ENCODE peak calls at places on chromosomes 2 and 18, in nine cellular contexts. One of them, this sample, is unnamed.

GRCh38 chr2:231058761-231059550 is 2.3 kb downstream of the PSMD1 start:
- DNase-seq in endothelial cell: no peak
- DNase-seq in DMS53: peak; percentile 35
- DNase-seq in choroid plexus epithelial cell: peak; percentile 53
- DNase-seq in BE2C: no peak
- DNase-seq in naive thymus-derived CD8-positive, alpha-beta T cell: no peak
- DNase-seq in kidney epithelial cell: no peak
- DNase-seq in iPS-NIHi11: no peak
- DNase-seq in activated T-helper 1 cell treated with anti-CD3 and anti-CD28 coated beads, Interleukin-2, amount 50 U/mL, for 16 hours: no peak
- DNase-seq in this sample: no peak

GRCh38 chr18:48541026-48541746 is 2.4 kb downstream of the CTIF start:
- DNase-seq in endothelial cell: peak; percentile 75
- DNase-seq in DMS53: peak; percentile 94
- DNase-seq in choroid plexus epithelial cell: peak; percentile 80
- DNase-seq in BE2C: peak; percentile 70
- DNase-seq in naive thymus-derived CD8-positive, alpha-beta T cell: peak; percentile 3
- DNase-seq in kidney epithelial cell: no peak
- DNase-seq in iPS-NIHi11: peak; percentile 64
- DNase-seq in activated T-helper 1 cell treated with anti-CD3 and anti-CD28 coated beads, Interleukin-2, amount 50 U/mL, for 16 hours: no peak
- DNase-seq in this sample: no peak

GRCh38 chr18:48851563-48851962 is 99.2 kb downstream of the SMAD7 start:
- DNase-seq in endothelial cell: no peak
- DNase-seq in DMS53: no peak
- DNase-seq in choroid plexus epithelial cell: no peak
- DNase-seq in BE2C: peak; percentile 41
- DNase-seq in naive thymus-derived CD8-positive, alpha-beta T cell: no peak
- DNase-seq in kidney epithelial cell: no peak
- DNase-seq in iPS-NIHi11: no peak
- DNase-seq in activated T-helper 1 cell treated with anti-CD3 and anti-CD28 coated beads, Interleukin-2, amount 50 U/mL, for 16 hours: no peak
- DNase-seq in this sample: no peak

GRCh38 chr2:137693521-137693920 is 270.8 kb upstream of the HNMT start:
- DNase-seq in endothelial cell: no peak
- DNase-seq in DMS53: no peak
- DNase-seq in choroid plexus epithelial cell: no peak
- DNase-seq in BE2C: no peak
- DNase-seq in naive thymus-derived CD8-positive, alpha-beta T cell: no peak
- DNase-seq in kidney epithelial cell: no peak
- DNase-seq in iPS-NIHi11: no peak
- DNase-seq in activated T-helper 1 cell treated with anti-CD3 and anti-CD28 coated beads, Interleukin-2, amount 50 U/mL, for 16 hours: no peak
- DNase-seq in this sample: no peak

GRCh38 chr2:27738349-27739057 is 33.0 kb upstream of the MRPL33 start:
- DNase-seq in endothelial cell: no peak
- DNase-seq in DMS53: no peak
- DNase-seq in choroid plexus epithelial cell: no peak
- DNase-seq in BE2C: peak; percentile 61
- DNase-seq in naive thymus-derived CD8-positive, alpha-beta T cell: no peak
- DNase-seq in kidney epithelial cell: no peak
- DNase-seq in iPS-NIHi11: no peak
- DNase-seq in activated T-helper 1 cell treated with anti-CD3 and anti-CD28 coated beads, Interleukin-2, amount 50 U/mL, for 16 hours: no peak
- DNase-seq in this sample: no peak

GRCh38 chr2:119475225-119475856 is 43.7 kb downstream of the TMEM37 start:
- DNase-seq in endothelial cell: no peak
- DNase-seq in DMS53: peak; percentile 25
- DNase-seq in choroid plexus epithelial cell: peak; percentile 37
- DNase-seq in BE2C: no peak
- DNase-seq in naive thymus-derived CD8-positive, alpha-beta T cell: no peak
- DNase-seq in kidney epithelial cell: no peak
- DNase-seq in iPS-NIHi11: peak; percentile 55
- DNase-seq in activated T-helper 1 cell treated with anti-CD3 and anti-CD28 coated beads, Interleukin-2, amount 50 U/mL, for 16 hours: no peak
- DNase-seq in this sample: peak; percentile 55

GRCh38 chr2:217837001-217837491 is 165.7 kb downstream of the TNS1 start:
- DNase-seq in endothelial cell: no peak
- DNase-seq in DMS53: no peak
- DNase-seq in choroid plexus epithelial cell: no peak
- DNase-seq in BE2C: no peak
- DNase-seq in naive thymus-derived CD8-positive, alpha-beta T cell: no peak
- DNase-seq in kidney epithelial cell: no peak
- DNase-seq in iPS-NIHi11: peak; percentile 59
- DNase-seq in activated T-helper 1 cell treated with anti-CD3 and anti-CD28 coated beads, Interleukin-2, amount 50 U/mL, for 16 hours: no peak
- DNase-seq in this sample: peak; percentile 80

GRCh38 chr2:236241181-236242056 is 22.8 kb downstream of the ASB18 start:
- DNase-seq in endothelial cell: no peak
- DNase-seq in DMS53: no peak
- DNase-seq in choroid plexus epithelial cell: no peak
- DNase-seq in BE2C: no peak
- DNase-seq in naive thymus-derived CD8-positive, alpha-beta T cell: no peak
- DNase-seq in kidney epithelial cell: no peak
- DNase-seq in iPS-NIHi11: no peak
- DNase-seq in activated T-helper 1 cell treated with anti-CD3 and anti-CD28 coated beads, Interleukin-2, amount 50 U/mL, for 16 hours: no peak
- DNase-seq in this sample: no peak

GRCh38 chr2:85396531-85397470 is 13.4 kb downstream of the CAPG start:
- DNase-seq in endothelial cell: no peak
- DNase-seq in DMS53: peak; percentile 64
- DNase-seq in choroid plexus epithelial cell: no peak
- DNase-seq in BE2C: no peak
- DNase-seq in naive thymus-derived CD8-positive, alpha-beta T cell: no peak
- DNase-seq in kidney epithelial cell: no peak
- DNase-seq in iPS-NIHi11: no peak
- DNase-seq in activated T-helper 1 cell treated with anti-CD3 and anti-CD28 coated beads, Interleukin-2, amount 50 U/mL, for 16 hours: no peak
- DNase-seq in this sample: no peak

GRCh38 chr2:158182681-158183350 is 81.1 kb downstream of the UPP2 start:
- DNase-seq in endothelial cell: no peak
- DNase-seq in DMS53: no peak
- DNase-seq in choroid plexus epithelial cell: no peak
- DNase-seq in BE2C: no peak
- DNase-seq in naive thymus-derived CD8-positive, alpha-beta T cell: no peak
- DNase-seq in kidney epithelial cell: no peak
- DNase-seq in iPS-NIHi11: no peak
- DNase-seq in activated T-helper 1 cell treated with anti-CD3 and anti-CD28 coated beads, Interleukin-2, amount 50 U/mL, for 16 hours: no peak
- DNase-seq in this sample: no peak

GRCh38 chr2:39593439-39594393 is 72.0 kb upstream of the TMEM178A start:
- DNase-seq in endothelial cell: peak; percentile 37
- DNase-seq in DMS53: peak; percentile 50
- DNase-seq in choroid plexus epithelial cell: peak; percentile 95
- DNase-seq in BE2C: peak; percentile 18
- DNase-seq in naive thymus-derived CD8-positive, alpha-beta T cell: no peak
- DNase-seq in kidney epithelial cell: peak; percentile 50
- DNase-seq in iPS-NIHi11: peak; percentile 80
- DNase-seq in activated T-helper 1 cell treated with anti-CD3 and anti-CD28 coated beads, Interleukin-2, amount 50 U/mL, for 16 hours: no peak
- DNase-seq in this sample: peak; percentile 71

GRCh38 chr18:57446322-57446721 is 11.1 kb downstream of the ONECUT2 start:
- DNase-seq in endothelial cell: peak; percentile 69
- DNase-seq in DMS53: peak; percentile 75
- DNase-seq in choroid plexus epithelial cell: peak; percentile 44
- DNase-seq in BE2C: peak; percentile 54
- DNase-seq in naive thymus-derived CD8-positive, alpha-beta T cell: no peak
- DNase-seq in kidney epithelial cell: no peak
- DNase-seq in iPS-NIHi11: peak; percentile 40
- DNase-seq in activated T-helper 1 cell treated with anti-CD3 and anti-CD28 coated beads, Interleukin-2, amount 50 U/mL, for 16 hours: no peak
- DNase-seq in this sample: peak; percentile 73

GRCh38 chr18:832085-832681 is 20.1 kb upstream of the YES1 start:
- DNase-seq in endothelial cell: peak; percentile 47
- DNase-seq in DMS53: peak; percentile 98
- DNase-seq in choroid plexus epithelial cell: peak; percentile 58
- DNase-seq in BE2C: peak; percentile 32
- DNase-seq in naive thymus-derived CD8-positive, alpha-beta T cell: no peak
- DNase-seq in kidney epithelial cell: no peak
- DNase-seq in iPS-NIHi11: peak; percentile 46
- DNase-seq in activated T-helper 1 cell treated with anti-CD3 and anti-CD28 coated beads, Interleukin-2, amount 50 U/mL, for 16 hours: no peak
- DNase-seq in this sample: no peak

GRCh38 chr2:43251171-43251731 is 24.8 kb upstream of the ZFP36L2 start:
- DNase-seq in endothelial cell: no peak
- DNase-seq in DMS53: no peak
- DNase-seq in choroid plexus epithelial cell: peak; percentile 83
- DNase-seq in BE2C: peak; percentile 78
- DNase-seq in naive thymus-derived CD8-positive, alpha-beta T cell: no peak
- DNase-seq in kidney epithelial cell: no peak
- DNase-seq in iPS-NIHi11: peak; percentile 49
- DNase-seq in activated T-helper 1 cell treated with anti-CD3 and anti-CD28 coated beads, Interleukin-2, amount 50 U/mL, for 16 hours: no peak
- DNase-seq in this sample: no peak

GRCh38 chr18:48581941-48582340 is 43.1 kb downstream of the CTIF start:
- DNase-seq in endothelial cell: no peak
- DNase-seq in DMS53: no peak
- DNase-seq in choroid plexus epithelial cell: no peak
- DNase-seq in BE2C: no peak
- DNase-seq in naive thymus-derived CD8-positive, alpha-beta T cell: no peak
- DNase-seq in kidney epithelial cell: no peak
- DNase-seq in iPS-NIHi11: no peak
- DNase-seq in activated T-helper 1 cell treated with anti-CD3 and anti-CD28 coated beads, Interleukin-2, amount 50 U/mL, for 16 hours: no peak
- DNase-seq in this sample: no peak

GRCh38 chr2:205925373-205926337 is 160.3 kb downstream of the INO80D start:
- DNase-seq in endothelial cell: peak; percentile 90
- DNase-seq in DMS53: peak; percentile 77
- DNase-seq in choroid plexus epithelial cell: peak; percentile 71
- DNase-seq in BE2C: peak; percentile 86
- DNase-seq in naive thymus-derived CD8-positive, alpha-beta T cell: peak; percentile 60
- DNase-seq in kidney epithelial cell: no peak
- DNase-seq in iPS-NIHi11: peak; percentile 92
- DNase-seq in activated T-helper 1 cell treated with anti-CD3 and anti-CD28 coated beads, Interleukin-2, amount 50 U/mL, for 16 hours: peak; percentile 48
- DNase-seq in this sample: peak; percentile 89

GRCh38 chr18:63553117-63553516 is 10.9 kb downstream of the SERPINB12 start:
- DNase-seq in endothelial cell: no peak
- DNase-seq in DMS53: no peak
- DNase-seq in choroid plexus epithelial cell: peak; percentile 78
- DNase-seq in BE2C: no peak
- DNase-seq in naive thymus-derived CD8-positive, alpha-beta T cell: no peak
- DNase-seq in kidney epithelial cell: peak; percentile 79
- DNase-seq in iPS-NIHi11: no peak
- DNase-seq in activated T-helper 1 cell treated with anti-CD3 and anti-CD28 coated beads, Interleukin-2, amount 50 U/mL, for 16 hours: no peak
- DNase-seq in this sample: no peak

GRCh38 chr18:45879681-45880655 is 54.5 kb downstream of the SIGLEC15 start:
- DNase-seq in endothelial cell: peak; percentile 88
- DNase-seq in DMS53: peak; percentile 85
- DNase-seq in choroid plexus epithelial cell: peak; percentile 75
- DNase-seq in BE2C: peak; percentile 43
- DNase-seq in naive thymus-derived CD8-positive, alpha-beta T cell: peak; percentile 64
- DNase-seq in kidney epithelial cell: peak; percentile 19
- DNase-seq in iPS-NIHi11: peak; percentile 91
- DNase-seq in activated T-helper 1 cell treated with anti-CD3 and anti-CD28 coated beads, Interleukin-2, amount 50 U/mL, for 16 hours: peak; percentile 67
- DNase-seq in this sample: peak; percentile 84

GRCh38 chr2:201248288-201248844 is 12.0 kb upstream of the CASP8 start:
- DNase-seq in endothelial cell: no peak
- DNase-seq in DMS53: no peak
- DNase-seq in choroid plexus epithelial cell: no peak
- DNase-seq in BE2C: no peak
- DNase-seq in naive thymus-derived CD8-positive, alpha-beta T cell: no peak
- DNase-seq in kidney epithelial cell: no peak
- DNase-seq in iPS-NIHi11: no peak
- DNase-seq in activated T-helper 1 cell treated with anti-CD3 and anti-CD28 coated beads, Interleukin-2, amount 50 U/mL, for 16 hours: no peak
- DNase-seq in this sample: no peak

GRCh38 chr2:174477772-174478171 is 9.1 kb downstream of the GPR155 start:
- DNase-seq in endothelial cell: no peak
- DNase-seq in DMS53: no peak
- DNase-seq in choroid plexus epithelial cell: no peak
- DNase-seq in BE2C: no peak
- DNase-seq in naive thymus-derived CD8-positive, alpha-beta T cell: no peak
- DNase-seq in kidney epithelial cell: no peak
- DNase-seq in iPS-NIHi11: no peak
- DNase-seq in activated T-helper 1 cell treated with anti-CD3 and anti-CD28 coated beads, Interleukin-2, amount 50 U/mL, for 16 hours: no peak
- DNase-seq in this sample: no peak

GRCh38 chr18:47248610-47249343 is 2.7 kb downstream of the SKOR2 start:
- DNase-seq in endothelial cell: no peak
- DNase-seq in DMS53: no peak
- DNase-seq in choroid plexus epithelial cell: no peak
- DNase-seq in BE2C: no peak
- DNase-seq in naive thymus-derived CD8-positive, alpha-beta T cell: no peak
- DNase-seq in kidney epithelial cell: no peak
- DNase-seq in iPS-NIHi11: peak; percentile 25
- DNase-seq in activated T-helper 1 cell treated with anti-CD3 and anti-CD28 coated beads, Interleukin-2, amount 50 U/mL, for 16 hours: no peak
- DNase-seq in this sample: no peak

GRCh38 chr2:43851026-43851980 is 12.5 kb downstream of the ABCG8 start:
- DNase-seq in endothelial cell: no peak
- DNase-seq in DMS53: no peak
- DNase-seq in choroid plexus epithelial cell: no peak
- DNase-seq in BE2C: no peak
- DNase-seq in naive thymus-derived CD8-positive, alpha-beta T cell: no peak
- DNase-seq in kidney epithelial cell: no peak
- DNase-seq in iPS-NIHi11: no peak
- DNase-seq in activated T-helper 1 cell treated with anti-CD3 and anti-CD28 coated beads, Interleukin-2, amount 50 U/mL, for 16 hours: no peak
- DNase-seq in this sample: no peak

GRCh38 chr2:20593072-20594034 is 57.5 kb downstream of the HS1BP3 start:
- DNase-seq in endothelial cell: no peak
- DNase-seq in DMS53: peak; percentile 95
- DNase-seq in choroid plexus epithelial cell: peak; percentile 96
- DNase-seq in BE2C: no peak
- DNase-seq in naive thymus-derived CD8-positive, alpha-beta T cell: no peak
- DNase-seq in kidney epithelial cell: peak; percentile 76
- DNase-seq in iPS-NIHi11: no peak
- DNase-seq in activated T-helper 1 cell treated with anti-CD3 and anti-CD28 coated beads, Interleukin-2, amount 50 U/mL, for 16 hours: no peak
- DNase-seq in this sample: no peak

GRCh38 chr2:18176679-18177215 is 298.3 kb downstream of the KCNS3 start:
- DNase-seq in endothelial cell: no peak
- DNase-seq in DMS53: no peak
- DNase-seq in choroid plexus epithelial cell: no peak
- DNase-seq in BE2C: no peak
- DNase-seq in naive thymus-derived CD8-positive, alpha-beta T cell: no peak
- DNase-seq in kidney epithelial cell: no peak
- DNase-seq in iPS-NIHi11: no peak
- DNase-seq in activated T-helper 1 cell treated with anti-CD3 and anti-CD28 coated beads, Interleukin-2, amount 50 U/mL, for 16 hours: no peak
- DNase-seq in this sample: no peak

GRCh38 chr2:26693287-26693849 is 846 bp downstream of the KCNK3 start:
- DNase-seq in endothelial cell: no peak
- DNase-seq in DMS53: peak; percentile 53
- DNase-seq in choroid plexus epithelial cell: no peak
- DNase-seq in BE2C: peak; percentile 52
- DNase-seq in naive thymus-derived CD8-positive, alpha-beta T cell: no peak
- DNase-seq in kidney epithelial cell: no peak
- DNase-seq in iPS-NIHi11: peak; percentile 58
- DNase-seq in activated T-helper 1 cell treated with anti-CD3 and anti-CD28 coated beads, Interleukin-2, amount 50 U/mL, for 16 hours: no peak
- DNase-seq in this sample: no peak

GRCh38 chr18:22422909-22423548 is 5.3 kb upstream of the CTAGE1 start:
- DNase-seq in endothelial cell: no peak
- DNase-seq in DMS53: no peak
- DNase-seq in choroid plexus epithelial cell: peak; percentile 20
- DNase-seq in BE2C: no peak
- DNase-seq in naive thymus-derived CD8-positive, alpha-beta T cell: no peak
- DNase-seq in kidney epithelial cell: no peak
- DNase-seq in iPS-NIHi11: no peak
- DNase-seq in activated T-helper 1 cell treated with anti-CD3 and anti-CD28 coated beads, Interleukin-2, amount 50 U/mL, for 16 hours: no peak
- DNase-seq in this sample: no peak

GRCh38 chr2:232882085-232882484 is 12.0 kb downstream of the SNORC start:
- DNase-seq in endothelial cell: no peak
- DNase-seq in DMS53: no peak
- DNase-seq in choroid plexus epithelial cell: no peak
- DNase-seq in BE2C: no peak
- DNase-seq in naive thymus-derived CD8-positive, alpha-beta T cell: no peak
- DNase-seq in kidney epithelial cell: no peak
- DNase-seq in iPS-NIHi11: no peak
- DNase-seq in activated T-helper 1 cell treated with anti-CD3 and anti-CD28 coated beads, Interleukin-2, amount 50 U/mL, for 16 hours: no peak
- DNase-seq in this sample: no peak

GRCh38 chr2:6704077-6704476 is 161.6 kb downstream of the CMPK2 start:
- DNase-seq in endothelial cell: no peak
- DNase-seq in DMS53: peak; percentile 2
- DNase-seq in choroid plexus epithelial cell: no peak
- DNase-seq in BE2C: no peak
- DNase-seq in naive thymus-derived CD8-positive, alpha-beta T cell: no peak
- DNase-seq in kidney epithelial cell: no peak
- DNase-seq in iPS-NIHi11: no peak
- DNase-seq in activated T-helper 1 cell treated with anti-CD3 and anti-CD28 coated beads, Interleukin-2, amount 50 U/mL, for 16 hours: no peak
- DNase-seq in this sample: no peak

GRCh38 chr2:127650785-127651380 is 4.9 kb downstream of the GPR17 start:
- DNase-seq in endothelial cell: no peak
- DNase-seq in DMS53: no peak
- DNase-seq in choroid plexus epithelial cell: no peak
- DNase-seq in BE2C: no peak
- DNase-seq in naive thymus-derived CD8-positive, alpha-beta T cell: no peak
- DNase-seq in kidney epithelial cell: no peak
- DNase-seq in iPS-NIHi11: no peak
- DNase-seq in activated T-helper 1 cell treated with anti-CD3 and anti-CD28 coated beads, Interleukin-2, amount 50 U/mL, for 16 hours: no peak
- DNase-seq in this sample: no peak

GRCh38 chr18:22493255-22493654 is 75.5 kb upstream of the CTAGE1 start:
- DNase-seq in endothelial cell: no peak
- DNase-seq in DMS53: peak; percentile 5
- DNase-seq in choroid plexus epithelial cell: no peak
- DNase-seq in BE2C: no peak
- DNase-seq in naive thymus-derived CD8-positive, alpha-beta T cell: no peak
- DNase-seq in kidney epithelial cell: no peak
- DNase-seq in iPS-NIHi11: no peak
- DNase-seq in activated T-helper 1 cell treated with anti-CD3 and anti-CD28 coated beads, Interleukin-2, amount 50 U/mL, for 16 hours: no peak
- DNase-seq in this sample: no peak